ENCODE peak calls at places on chromosomes 16 and 17, in nine cellular contexts. F is GM06990; I is GM13976; X is NCI-H2029 treated with DMSO at 0.1 percent for 48 hours; B is AG04449; U is NCI-H524 treated with DMSO at 0.1 percent for 48 hours; T is CD8-positive, alpha-beta T cell; A is C1 segment of cervical spinal cord; H is stimulated activated CD8-positive, alpha-beta memory T cell treated with anti-CD3 and anti-CD28 coated beads, Interleukin-15, amount 100 ng/mL, for 24 hours. W is an unnamed sample.

GRCh38 chr17:79732246-79732645 is 1.5 kb downstream of the ENPP7 start:
- DNase-seq in B (no peak), H (no peak), X (no peak), T (no peak), U (no peak), F (peak), I (no peak), A (no peak), W (no peak)

GRCh38 chr17:49508061-49508865 is 13.2 kb downstream of the NGFR start:
- DNase-seq in T (no peak), A (no peak), X (no peak), F (no peak), I (no peak), B (no peak), U (no peak), H (no peak), W (no peak)

GRCh38 chr17:28711723-28712036 is at the start of gene PROCA1:
- DNase-seq in I (peak), A (no peak), B (no peak), H (no peak), F (no peak), T (no peak), U (no peak), X (no peak), W (no peak)

GRCh38 chr17:37570527-37571093 is 38.6 kb downstream of the SYNRG start:
- DNase-seq in X (peak), I (peak), F (no peak), B (no peak), H (no peak), A (no peak), T (no peak), U (peak), W (no peak)

GRCh38 chr16:57386381-57386951 is 14.2 kb downstream of the CX3CL1 start:
- DNase-seq in F (no peak), A (no peak), H (no peak), X (no peak), I (no peak), U (no peak), T (no peak), B (peak), W (no peak)

GRCh38 chr16:59342669-59343068 is 608.6 kb upstream of the GOT2 start:
- DNase-seq in T (no peak), U (no peak), A (no peak), B (no peak), F (no peak), H (no peak), X (no peak), I (no peak), W (no peak)

GRCh38 chr16:72877374-72878028 is 170.4 kb downstream of the ZFHX3 start:
- DNase-seq in F (no peak), B (peak), I (no peak), U (no peak), T (no peak), X (no peak), H (no peak), A (no peak), W (no peak)

GRCh38 chr17:38559025-38559879 is 46.5 kb downstream of the SRCIN1 start:
- DNase-seq in A (no peak), F (peak), B (no peak), U (peak), T (peak), H (peak), I (peak), X (peak), W (peak)

GRCh38 chr16:87723224-87723619 is 42.6 kb downstream of the KLHDC4 start:
- DNase-seq in A (no peak), X (peak), B (peak), F (peak), T (no peak), U (peak), I (peak), H (no peak), W (peak)

GRCh38 chr16:50538411-50539052 is 9.7 kb upstream of the NKD1 start:
- DNase-seq in T (no peak), H (no peak), F (no peak), U (no peak), I (no peak), X (no peak), A (no peak), B (no peak), W (no peak)

GRCh38 chr17:69729937-69730336 is 315.4 kb downstream of the MAP2K6 start:
- DNase-seq in I (no peak), H (no peak), A (no peak), B (no peak), T (no peak), U (no peak), F (no peak), X (no peak), W (no peak)

GRCh38 chr17:50521517-50521916 is 11.0 kb upstream of the EPN3 start:
- DNase-seq in X (no peak), F (no peak), T (no peak), B (no peak), H (no peak), U (no peak), A (no peak), I (no peak), W (no peak)

GRCh38 chr17:80817321-80817845 is 174.3 kb upstream of the CHMP6 start:
- DNase-seq in U (no peak), T (no peak), A (no peak), I (no peak), F (no peak), B (no peak), H (no peak), X (no peak), W (no peak)

GRCh38 chr16:83212301-83212841 is 585.6 kb downstream of the CDH13 start:
- DNase-seq in U (no peak), F (no peak), T (no peak), X (no peak), I (no peak), A (no peak), B (no peak), H (no peak), W (no peak)

GRCh38 chr16:68790944-68791343 is 52.4 kb upstream of the TANGO6 start:
- DNase-seq in I (no peak), A (no peak), U (no peak), T (no peak), B (no peak), H (no peak), F (no peak), X (no peak), W (no peak)

GRCh38 chr17:10768766-10769383 is 35.0 kb downstream of the TMEM238L start:
- DNase-seq in A (no peak), T (no peak), B (no peak), H (no peak), F (no peak), X (no peak), I (no peak), U (no peak), W (no peak)

GRCh38 chr16:51150159-51150893 is 744 bp downstream of the SALL1 start:
- DNase-seq in I (no peak), H (no peak), X (no peak), U (no peak), F (no peak), B (no peak), T (no peak), A (no peak), W (no peak)

GRCh38 chr17:78919816-78920516 is 5.2 kb downstream of the TIMP2 start:
- DNase-seq in U (no peak), B (no peak), I (no peak), X (no peak), T (no peak), H (no peak), F (no peak), A (no peak), W (no peak)

GRCh38 chr17:18129041-18129502 is 20.5 kb downstream of the MYO15A start:
- DNase-seq in I (no peak), A (no peak), T (no peak), H (no peak), U (no peak), F (no peak), X (peak), B (peak), W (no peak)

GRCh38 chr17:20987511-20987910 is 55.3 kb downstream of the USP22 start:
- DNase-seq in I (peak), H (no peak), B (no peak), X (no peak), A (no peak), F (no peak), U (no peak), T (no peak), W (no peak)

GRCh38 chr17:40293363-40293762 is 5.7 kb downstream of the CDC6 start:
- DNase-seq in F (no peak), B (no peak), X (no peak), U (no peak), T (no peak), A (no peak), H (no peak), I (no peak), W (no peak)

GRCh38 chr16:48317614-48318013 is 67.6 kb downstream of the SIAH1 start:
- DNase-seq in T (no peak), B (peak), X (no peak), H (no peak), I (no peak), F (no peak), U (no peak), A (no peak), W (no peak)

GRCh38 chr16:6374816-6375215 is 957.8 kb upstream of the RBFOX1 start:
- DNase-seq in F (no peak), U (no peak), T (no peak), X (no peak), B (no peak), I (no peak), A (no peak), H (no peak), W (no peak)

GRCh38 chr17:4931974-4932373 is at the start of gene GP1BA:
- DNase-seq in A (no peak), B (no peak), H (no peak), X (no peak), I (no peak), T (no peak), U (no peak), F (no peak), W (no peak)

GRCh38 chr17:51640108-51640622 is 379.8 kb downstream of the UTP18 start:
- DNase-seq in U (no peak), I (peak), F (no peak), X (no peak), B (no peak), A (no peak), H (no peak), T (no peak), W (no peak)

GRCh38 chr16:3073448-3073847 is 8.0 kb downstream of the IL32 start:
- DNase-seq in I (no peak), T (no peak), B (no peak), F (no peak), H (no peak), X (no peak), U (no peak), A (no peak), W (no peak)

GRCh38 chr17:49224198-49224996 is 6.2 kb downstream of the PHOSPHO1 start:
- DNase-seq in F (peak), X (no peak), H (no peak), T (peak), U (no peak), B (no peak), A (no peak), I (no peak), W (no peak)

GRCh38 chr16:84294196-84295142 is at the start of gene WFDC1:
- DNase-seq in F (no peak), X (no peak), H (no peak), U (no peak), A (no peak), B (no peak), T (no peak), I (no peak), W (no peak)

GRCh38 chr17:65892912-65893377 is 299.0 kb downstream of the CEP112 start:
- DNase-seq in X (no peak), H (no peak), B (no peak), U (no peak), T (no peak), A (no peak), I (peak), F (peak), W (peak)